ENCODE peak calls at places on chromosomes 13 and 19, in nine cellular contexts. M, A, Y, O, Z, Q, E, X and D are unnamed samples.

GRCh38 chr13:78398743-78399410 is 204.5 kb downstream of the POU4F1 start:
- DNase-seq in M (no peak), A (no peak), Y (no peak), O (no peak), Z (no peak), Q (no peak), E (no peak), X (no peak), D (no peak)

GRCh38 chr13:36158606-36159005 is 27.4 kb upstream of the DCLK1 start:
- DNase-seq in M (no peak), A (no peak), Y (no peak), O (no peak), Z (no peak), Q (no peak), E (peak; percentile 43), X (no peak), D (no peak)

GRCh38 chr19:53088091-53088490 is 15.1 kb downstream of the ZNF160 start:
- DNase-seq in M (no peak), A (no peak), Y (no peak), O (no peak), Z (no peak), Q (no peak), E (no peak), X (no peak), D (no peak)

GRCh38 chr13:76903544-76904162 is 17.4 kb upstream of the KCTD12 start:
- DNase-seq in M (peak; percentile 67), A (peak; percentile 86), Y (no peak), O (peak; percentile 80), Z (peak; percentile 60), Q (peak; percentile 68), E (peak; percentile 64), X (no peak), D (peak; percentile 78)

GRCh38 chr13:111515648-111516047 is 195.2 kb downstream of the TEX29 start:
- DNase-seq in M (no peak), A (no peak), Y (no peak), O (no peak), Z (no peak), Q (no peak), E (no peak), X (no peak), D (no peak)

GRCh38 chr19:13135068-13136062 is 14.8 kb downstream of the STX10 start:
- DNase-seq in M (no peak), A (no peak), Y (no peak), O (no peak), Z (no peak), Q (no peak), E (no peak), X (no peak), D (no peak)

GRCh38 chr19:41373993-41374392 is 2.3 kb upstream of the TMEM91 start:
- DNase-seq in M (peak; percentile 94), A (peak; percentile 87), Y (no peak), O (no peak), Z (peak; percentile 75), Q (peak; percentile 70), E (peak; percentile 59), X (peak; percentile 55), D (peak; percentile 96)

GRCh38 chr13:95357875-95358274 is 56.6 kb upstream of the ABCC4 start:
- DNase-seq in M (no peak), A (no peak), Y (no peak), O (no peak), Z (no peak), Q (no peak), E (no peak), X (no peak), D (no peak)

GRCh38 chr13:104140557-104140956 is 1074.3 kb upstream of the SLC10A2 start:
- DNase-seq in M (no peak), A (no peak), Y (no peak), O (no peak), Z (no peak), Q (no peak), E (peak; percentile 19), X (no peak), D (peak; percentile 19)

GRCh38 chr13:70809588-70809987 is 701.3 kb upstream of the KLHL1 start:
- DNase-seq in M (no peak), A (no peak), Y (no peak), O (no peak), Z (no peak), Q (no peak), E (no peak), X (no peak), D (no peak)

GRCh38 chr13:110455941-110456340 is 105.6 kb downstream of the RAB20 start:
- DNase-seq in M (peak; percentile 84), A (peak; percentile 89), Y (no peak), O (peak; percentile 89), Z (peak; percentile 86), Q (peak; percentile 79), E (peak; percentile 67), X (peak; percentile 43), D (peak; percentile 91)

GRCh38 chr13:36531746-36532486 is 99.6 kb downstream of the CCNA1 start:
- DNase-seq in M (no peak), A (no peak), Y (no peak), O (no peak), Z (no peak), Q (peak; percentile 34), E (peak; percentile 24), X (no peak), D (peak; percentile 65)

GRCh38 chr13:35851238-35851814 is 279.9 kb downstream of the DCLK1 start:
- DNase-seq in M (no peak), A (no peak), Y (no peak), O (no peak), Z (no peak), Q (no peak), E (no peak), X (no peak), D (no peak)

GRCh38 chr13:90738881-90739280 is 608.6 kb upstream of the MIR17HG start:
- DNase-seq in M (no peak), A (no peak), Y (no peak), O (no peak), Z (no peak), Q (no peak), E (no peak), X (no peak), D (no peak)

GRCh38 chr19:27759896-27760295 is 1453.1 kb downstream of the UQCRFS1 start:
- DNase-seq in M (no peak), A (no peak), Y (no peak), O (no peak), Z (no peak), Q (no peak), E (no peak), X (no peak), D (no peak)

GRCh38 chr19:49339364-49340068 is 4.3 kb downstream of the CD37 start:
- DNase-seq in M (peak; percentile 95), A (peak; percentile 87), Y (no peak), O (peak; percentile 93), Z (peak; percentile 89), Q (peak; percentile 90), E (peak; percentile 66), X (peak; percentile 57), D (peak; percentile 97)

GRCh38 chr13:93729383-93729782 is 502.8 kb downstream of the GPC6 start:
- DNase-seq in M (no peak), A (no peak), Y (no peak), O (no peak), Z (no peak), Q (no peak), E (no peak), X (no peak), D (no peak)

GRCh38 chr19:55486043-55486970 is 1.3 kb downstream of the NAT14 start:
- DNase-seq in M (no peak), A (no peak), Y (no peak), O (no peak), Z (no peak), Q (no peak), E (no peak), X (no peak), D (no peak)
- TF ChIP-seq CTCF in M (no peak), A (no peak), Y (no peak), O (no peak), Z (no peak), Q (no peak), E (no peak), X (no peak), D (no peak)

DNA sequence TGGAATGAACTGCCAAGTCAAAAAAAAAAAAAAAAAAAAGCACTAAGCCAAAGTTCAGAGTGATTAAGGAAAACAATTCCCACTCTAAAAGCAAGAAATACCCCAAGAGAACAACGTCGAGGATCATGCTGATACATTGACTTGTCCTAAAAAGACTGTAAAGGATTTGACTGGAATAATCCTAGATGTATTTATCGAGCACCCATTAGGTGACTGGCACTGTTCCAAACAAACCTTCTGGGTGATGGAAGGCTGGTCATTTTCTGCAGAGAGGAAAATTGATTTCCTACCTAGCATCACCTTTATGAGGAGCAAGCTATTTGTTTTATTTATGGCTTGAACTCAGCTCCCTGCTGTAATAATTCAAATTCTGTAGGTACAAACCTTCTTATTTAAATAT is 470.9 kb downstream of the OLFM4 start:
- DNase-seq in M (no peak), A (no peak), Y (no peak), O (no peak), Z (no peak), Q (no peak), E (no peak), X (no peak), D (no peak)
- H3K4me1 ChIP-seq in M (no peaks in the 10 kb centered on the region), A (no peaks in the 10 kb centered on the region), Y (no peaks in the 10 kb centered on the region), O (no peaks in the 10 kb centered on the region), Z (no peaks in the 10 kb centered on the region), Q (no peaks in the 10 kb centered on the region), E (no peaks in the 10 kb centered on the region), X (no peaks in the 10 kb centered on the region), D (no peaks in the 10 kb centered on the region)

GRCh38 chr19:22491746-22492145 is 69.6 kb upstream of the ZNF98 start:
- DNase-seq in M (no peak), A (no peak), Y (no peak), O (no peak), Z (no peak), Q (no peak), E (no peak), X (no peak), D (no peak)
- H3K9me3 ChIP-seq in M (no peaks in the 10 kb centered on the region), A (peaks cover 3% of the 10 kb centered on the region), Y (no peaks in the 10 kb centered on the region), O (no peaks in the 10 kb centered on the region), Z (peaks cover 35% of the 10 kb centered on the region), Q (peaks cover 31% of the 10 kb centered on the region), E (peaks cover 45% of the 10 kb centered on the region), X (peaks cover 82% of the 10 kb centered on the region), D (peaks cover 55% of the 10 kb centered on the region)

DNA sequence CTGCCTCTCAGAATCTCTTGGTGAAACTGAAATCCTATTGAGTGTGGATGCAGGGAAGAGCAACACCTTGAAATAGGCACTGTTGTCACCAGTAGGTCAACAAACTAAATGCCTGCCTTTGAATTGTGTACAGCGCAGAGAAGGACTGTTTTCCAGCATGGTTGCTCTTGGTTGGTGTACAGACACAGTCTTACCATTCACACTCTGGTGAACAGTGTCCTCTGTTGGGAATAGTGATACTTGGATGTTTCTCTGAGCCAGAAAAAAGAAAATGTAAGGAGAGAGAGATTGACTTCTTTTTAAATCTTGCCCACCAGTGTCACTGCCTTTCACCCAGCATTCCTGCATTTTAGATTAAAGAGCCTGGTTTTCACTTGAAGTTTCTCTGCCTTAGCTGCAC is 179.7 kb downstream of the STK24 start:
- DNase-seq in M (no peak), A (no peak), Y (no peak), O (no peak), Z (no peak), Q (no peak), E (no peak), X (no peak), D (peak; percentile 42)
- TF ChIP-seq CTCF in M (peak; percentile 35), A (peak; percentile 40), Y (peak; percentile 5), O (no peak), Z (peak; percentile 11), Q (no peak), E (no peak), X (no peak), D (peak; percentile 49)